ENCODE peak calls at places on chromosomes 4 and X, in four cellular contexts. O is IMR-90, A is A549, R is K562. V is an unnamed sample.

GRCh38 chr4:124202106-124202505 is 510.4 kb downstream of the ANKRD50 start:
- DNase-seq in A (no peak), R (no peak), O (peak), V (no peak)

GRCh38 chrX:37349131-37350033 is at the start of gene PRRG1:
- DNase-seq in A (peak), O (peak), R (peak), V (peak)

GRCh38 chr4:140839888-140840790 is 84.0 kb upstream of the TBC1D9 start:
- DNase-seq in O (peak), R (no peak), A (no peak), V (no peak)

GRCh38 chr4:138249132-138249531 is 7.0 kb upstream of the SLC7A11 start:
- DNase-seq in R (no peak), O (no peak), A (no peak), V (no peak)

GRCh38 chrX:12440245-12440644 is 302.0 kb downstream of the FRMPD4 start:
- DNase-seq in A (no peak), R (no peak), O (no peak), V (no peak)

GRCh38 chrX:25659317-25659716 is 478.8 kb upstream of the MAGEB18 start:
- DNase-seq in O (no peak), R (no peak), A (no peak), V (no peak)

GRCh38 chrX:88416965-88417364 is 330.1 kb upstream of the CPXCR1 start:
- DNase-seq in O (no peak), A (no peak), R (no peak), V (no peak)

GRCh38 chrX:72125331-72126047 is 6.2 kb downstream of the RTL5 start:
- DNase-seq in A (no peak), O (no peak), R (no peak), V (no peak)

GRCh38 chr4:184645904-184646610 is 3.2 kb downstream of the CASP3 start:
- DNase-seq in A (no peak), O (no peak), R (no peak), V (no peak)
- TF ChIP-seq BHLHE40 in A (no peak), O (no peak), R (no peak), V (no peak)

GRCh38 chr4:134465417-134465816 is 263.8 kb upstream of the PABPC4L start:
- DNase-seq in R (no peak), O (no peak), A (no peak), V (no peak)
- TF ChIP-seq BHLHE40 in R (no peak), O (no peak), A (no peak), V (no peak)

GRCh38 chr4:184794470-184794869 is 31.3 kb downstream of the ACSL1 start:
- DNase-seq in O (no peak), A (no peak), R (no peak), V (no peak)

GRCh38 chr4:184793735-184794355 is 31.9 kb downstream of the ACSL1 start:
- DNase-seq in R (no peak), A (no peak), O (no peak), V (no peak)

GRCh38 chr4:184792334-184792733 is 33.4 kb downstream of the ACSL1 start:
- DNase-seq in R (no peak), A (no peak), O (no peak), V (no peak)

GRCh38 chr4:184795214-184795844 is 30.4 kb downstream of the ACSL1 start:
- DNase-seq in R (no peak), A (no peak), O (no peak), V (no peak)

DNA sequence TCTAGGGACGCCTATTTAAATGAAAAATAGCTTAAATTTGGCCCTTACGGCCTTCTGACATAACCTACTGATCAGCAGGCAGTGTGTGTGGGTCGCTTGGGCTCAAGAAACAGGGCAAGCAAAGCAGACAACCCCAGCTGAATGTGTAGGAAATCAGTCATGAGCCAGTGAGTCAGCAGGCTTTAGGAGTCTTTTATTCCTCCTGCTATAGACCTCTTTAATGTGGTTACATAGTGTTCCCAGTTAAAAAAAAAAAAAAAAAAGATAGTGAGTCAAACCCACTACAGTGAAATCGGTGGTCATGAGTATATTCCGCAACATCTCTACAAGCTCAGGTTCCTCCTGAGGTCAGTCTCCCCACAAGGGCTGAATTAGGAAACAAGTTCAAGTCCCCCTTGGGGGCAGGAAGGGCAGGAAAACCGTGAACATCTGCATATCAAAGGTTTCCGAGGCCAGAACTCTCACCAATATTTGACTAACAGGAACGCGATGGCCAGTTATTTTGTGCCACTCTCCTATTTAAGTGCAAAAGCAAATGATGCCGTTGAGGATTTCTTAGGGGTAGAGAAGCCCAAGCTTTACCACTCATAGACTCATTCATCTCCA is 32.7 kb downstream of the ACSL1 start:
- DNase-seq in R (peak), A (no peak), O (peak), V (no peak)
- TF ChIP-seq BHLHE40 in R (no peak), A (no peak), O (peak), V (no peak)

DNA sequence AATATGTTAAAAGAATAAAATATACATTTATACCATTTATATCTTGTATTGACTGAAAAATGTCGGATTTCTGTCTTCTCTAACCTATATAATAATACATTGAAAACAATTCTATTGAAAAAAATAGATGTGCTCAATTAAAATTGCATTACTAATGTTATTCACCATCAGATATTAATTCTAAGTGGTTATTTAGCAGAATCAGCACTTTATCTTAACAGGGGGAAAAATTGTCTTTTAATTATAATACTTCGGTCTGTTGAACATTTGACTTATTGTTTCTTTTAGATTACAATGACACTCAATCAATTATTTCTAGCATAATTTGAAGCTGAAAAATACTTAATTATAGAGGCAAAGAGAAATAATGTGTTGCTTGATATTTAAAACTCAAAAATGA is 220.3 kb downstream of the PABPC4L start:
- DNase-seq in A (no peak), O (no peak), R (no peak), V (no peak)
- TF ChIP-seq BHLHE40 in A (no peak), O (no peak), R (no peak), V (no peak)

GRCh38 chr4:169305173-169305572 is 34.4 kb upstream of the SH3RF1 start:
- DNase-seq in R (no peak), O (no peak), A (no peak), V (no peak)

GRCh38 chr4:169309326-169309967 is 38.7 kb upstream of the SH3RF1 start:
- DNase-seq in O (no peak), R (no peak), A (no peak), V (no peak)

GRCh38 chr4:169307581-169307980 is 36.8 kb upstream of the SH3RF1 start:
- DNase-seq in A (no peak), R (no peak), O (no peak), V (no peak)

DNA sequence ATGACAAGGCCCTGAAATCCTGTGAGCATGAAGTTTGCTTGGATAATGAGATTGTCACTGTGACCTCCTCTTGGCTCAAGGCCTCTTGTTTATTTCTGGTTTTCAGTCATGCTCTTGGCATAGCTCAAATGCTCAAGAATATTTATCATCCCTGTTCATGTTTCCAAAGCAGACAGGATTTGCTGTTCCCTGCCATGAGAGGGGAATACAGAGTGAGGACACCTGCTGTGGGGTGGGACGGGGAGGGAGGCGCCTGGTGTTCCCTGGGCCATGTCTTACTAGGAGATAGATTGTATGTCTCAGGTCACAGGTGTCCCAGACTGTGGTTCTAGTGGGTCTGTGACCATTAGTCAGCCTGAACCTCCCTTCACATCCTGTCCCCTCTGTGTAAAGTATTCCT is 34.9 kb upstream of the SH3RF1 start:
- DNase-seq in O (peak), A (no peak), R (no peak), V (no peak)
- TF ChIP-seq BHLHE40 in O (no peak), A (no peak), R (no peak), V (no peak)